ENCODE peak calls at places on chromosomes 16 and 17, in seven cellular contexts. R, E, V, M, Q, K and N are unnamed samples.

GRCh38 chr16:53495325-53495724 is 7.7 kb downstream of the AKTIP start:
- DNase-seq in M (peak), R (no peak), Q (no peak), K (no peak), E (no peak), V (no peak), N (no peak)

GRCh38 chr16:19384656-19385055 is 33.0 kb upstream of the TMC5 start:
- DNase-seq in R (no peak), Q (peak), K (no peak), E (no peak), V (no peak), M (no peak), N (no peak)

GRCh38 chr17:32998893-32999240 is 7.2 kb downstream of the SPACA3 start:
- DNase-seq in V (no peak), R (peak), M (peak), Q (no peak), E (no peak), K (no peak), N (no peak)

GRCh38 chr17:41777157-41777578 is 9.3 kb downstream of the JUP start:
- DNase-seq in V (no peak), R (peak), Q (no peak), M (peak), K (peak), E (peak), N (peak)

GRCh38 chr16:31253642-31254045 is 6.1 kb upstream of the ITGAM start:
- DNase-seq in R (peak), K (no peak), M (no peak), V (peak), E (peak), Q (no peak), N (no peak)

GRCh38 chr17:74521701-74522201 is 9.5 kb downstream of the CD300LB start:
- DNase-seq in Q (no peak), R (no peak), K (no peak), V (no peak), E (peak), M (no peak), N (no peak)

GRCh38 chr17:63596856-63597557 is 3.7 kb upstream of the TACO1 start:
- DNase-seq in R (no peak), Q (no peak), E (no peak), M (no peak), V (no peak), K (no peak), N (no peak)

GRCh38 chr17:82065193-82065637 is 389 bp downstream of the DUS1L start:
- DNase-seq in Q (no peak), K (no peak), V (no peak), E (peak), M (no peak), R (peak), N (no peak)

GRCh38 chr17:78234261-78234865 is 2.9 kb downstream of the TMEM235 start:
- DNase-seq in R (no peak), E (no peak), Q (no peak), M (no peak), V (no peak), K (no peak), N (no peak)

GRCh38 chr17:31919802-31920525 is 16.8 kb upstream of the SUZ12 start:
- DNase-seq in K (no peak), E (no peak), M (no peak), Q (no peak), R (peak), V (no peak), N (no peak)

GRCh38 chr17:57868007-57868774 is 18.3 kb upstream of the MRPS23 start:
- DNase-seq in Q (peak), R (peak), M (peak), V (peak), K (peak), E (peak), N (peak)

GRCh38 chr16:19323596-19323995 is 38.1 kb downstream of the CLEC19A start:
- DNase-seq in E (no peak), V (no peak), R (no peak), Q (no peak), K (no peak), M (no peak), N (no peak)

GRCh38 chr16:69131749-69132423 is 502 bp downstream of the CHTF8 start:
- DNase-seq in Q (peak), K (peak), M (peak), R (peak), E (peak), V (peak), N (peak)

GRCh38 chr17:21532763-21533385 is 156.7 kb downstream of the KCNJ12 start:
- DNase-seq in M (no peak), R (no peak), K (no peak), E (no peak), Q (no peak), V (no peak), N (no peak)

GRCh38 chr17:17971431-17972125 is 622 bp downstream of the TOM1L2 start:
- DNase-seq in M (peak), Q (peak), K (peak), R (no peak), E (peak), V (no peak), N (no peak)

GRCh38 chr16:57345666-57346204 is 12.8 kb upstream of the CCL22 start:
- DNase-seq in M (no peak), R (no peak), Q (no peak), K (no peak), E (no peak), V (no peak), N (no peak)

GRCh38 chr17:7215652-7216139 is 3.9 kb downstream of the DLG4 start:
- DNase-seq in V (no peak), K (no peak), E (peak), M (peak), Q (no peak), R (no peak), N (peak)

GRCh38 chr17:7218166-7218565 is 1.5 kb downstream of the DLG4 start:
- DNase-seq in V (no peak), M (no peak), Q (no peak), R (no peak), E (peak), K (no peak), N (no peak)

GRCh38 chr17:7216242-7217112 is 3.2 kb downstream of the DLG4 start:
- DNase-seq in M (no peak), V (no peak), Q (no peak), E (peak), K (no peak), R (no peak), N (no peak)

GRCh38 chr17:7218774-7219173 is 862 bp downstream of the DLG4 start:
- DNase-seq in E (no peak), M (no peak), Q (no peak), K (no peak), R (no peak), V (no peak), N (no peak)

DNA sequence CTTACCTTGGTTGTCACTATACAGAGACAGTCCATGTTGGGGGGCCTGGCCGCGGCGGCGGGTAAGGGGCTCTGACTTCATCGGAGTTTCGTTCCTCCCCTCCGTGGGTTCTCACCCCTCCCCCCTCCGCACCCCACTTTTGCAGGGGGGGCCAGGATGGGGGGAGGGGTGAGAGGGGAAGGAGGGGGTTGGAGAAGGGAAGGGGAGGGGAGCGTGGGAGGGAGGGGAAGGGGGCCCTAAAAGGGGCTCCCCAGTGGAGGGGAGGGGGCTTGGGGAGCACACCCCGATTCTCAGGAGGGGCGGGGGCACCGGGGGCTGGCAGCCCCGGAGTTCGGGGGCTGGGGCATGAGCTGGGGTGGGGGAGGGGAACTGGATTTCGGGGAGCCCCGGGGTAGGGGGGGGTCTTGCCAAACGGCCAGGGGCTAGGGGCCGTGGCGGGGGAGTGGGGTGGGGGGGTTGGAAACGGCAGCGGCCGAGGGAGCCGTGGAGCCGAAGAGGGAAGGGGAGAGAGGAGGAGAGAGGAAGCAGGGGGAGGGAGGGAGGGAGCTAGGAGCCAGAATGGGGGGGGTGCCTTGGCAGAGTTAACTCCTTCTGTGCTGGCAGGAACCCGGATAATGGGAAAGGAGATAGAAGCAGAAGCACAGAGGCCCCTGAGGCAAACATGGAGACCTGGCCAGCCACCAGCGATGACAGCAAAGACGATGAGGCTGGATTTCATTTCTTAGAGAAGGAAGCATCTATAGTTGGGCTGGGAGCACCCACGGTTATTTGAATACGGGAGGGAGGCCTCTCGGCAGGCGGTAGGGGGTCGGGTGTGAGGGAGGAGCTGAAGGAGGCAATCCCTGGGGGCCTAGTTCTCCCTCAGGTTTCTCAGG is 2.3 kb downstream of the DLG4 start:
- DNase-seq in K (peak), R (peak), M (peak), E (peak), Q (no peak), V (no peak), N (peak)
- H3K4me3 ChIP-seq in K (peak), R (peak), M (peak), E (peak), Q (no peak), V (peak), N (peak)

GRCh38 chr16:27403601-27403992 is 1.6 kb downstream of the IL21R start:
- DNase-seq in R (no peak), K (no peak), E (no peak), V (no peak), Q (no peak), M (no peak), N (no peak)
- H3K4me3 ChIP-seq in R (no peak), K (no peak), E (no peak), V (no peak), Q (no peak), M (no peak), N (no peak)

GRCh38 chr16:1154887-1155331 is 2.0 kb downstream of the CACNA1H start:
- DNase-seq in Q (no peak), V (no peak), R (no peak), K (no peak), M (no peak), E (no peak), N (no peak)

GRCh38 chr16:1156983-1157638 is 4.2 kb downstream of the CACNA1H start:
- DNase-seq in M (no peak), V (no peak), E (peak), R (no peak), Q (no peak), K (no peak), N (no peak)

GRCh38 chr16:1155353-1156110 is 2.6 kb downstream of the CACNA1H start:
- DNase-seq in R (no peak), K (no peak), M (no peak), Q (no peak), V (no peak), E (no peak), N (peak)

GRCh38 chr16:1157639-1158455 is 4.9 kb downstream of the CACNA1H start:
- DNase-seq in V (no peak), E (peak), M (no peak), R (no peak), K (no peak), Q (no peak), N (no peak)

DNA sequence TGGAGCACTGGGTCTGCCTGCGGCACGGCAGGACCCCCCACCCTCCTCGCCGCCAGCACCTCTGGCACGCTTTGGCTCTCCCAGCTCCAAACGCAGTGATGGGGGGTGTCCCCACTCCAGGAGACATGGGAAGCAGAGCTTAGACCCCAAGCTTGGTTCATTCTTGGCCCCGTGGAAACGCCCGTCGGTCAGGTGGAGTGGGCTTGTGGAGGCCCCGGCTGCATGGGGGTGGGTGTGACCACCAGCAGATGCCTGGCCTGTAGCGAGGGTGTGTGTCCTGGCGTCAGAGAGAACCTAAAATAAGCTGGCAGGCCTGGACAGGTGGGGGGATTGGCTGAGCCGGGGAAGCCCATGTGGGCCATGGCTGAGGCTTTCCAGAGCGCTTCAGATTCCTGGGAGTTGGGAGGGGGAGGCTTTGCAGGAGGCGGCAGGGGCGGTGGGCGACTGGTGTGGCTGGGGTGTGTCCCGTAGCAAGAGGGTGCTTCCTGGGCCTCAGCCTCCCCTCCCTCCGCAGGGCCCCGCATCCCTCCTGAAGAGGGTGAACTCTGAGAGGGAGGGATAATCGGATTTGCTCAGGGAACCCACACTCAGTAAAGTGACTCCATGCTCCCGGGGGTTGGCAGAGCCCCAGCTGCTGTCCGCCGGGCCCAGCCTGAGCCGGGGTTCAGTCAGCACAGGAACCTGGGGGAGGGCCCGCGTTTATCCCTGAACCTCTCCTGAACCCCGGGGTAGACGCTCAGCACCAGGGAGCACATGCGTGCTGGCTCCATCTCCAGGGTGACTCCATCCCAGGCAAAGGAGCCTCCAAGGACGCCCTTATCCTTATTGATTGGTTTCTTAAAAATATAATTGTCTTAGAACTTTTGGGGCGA is 3.4 kb downstream of the CACNA1H start:
- DNase-seq in Q (no peak), M (no peak), V (no peak), E (no peak), K (no peak), R (no peak), N (no peak)
- H3K4me3 ChIP-seq in Q (no peak), M (no peak), V (no peak), E (no peak), K (no peak), R (no peak), N (no peak)

DNA sequence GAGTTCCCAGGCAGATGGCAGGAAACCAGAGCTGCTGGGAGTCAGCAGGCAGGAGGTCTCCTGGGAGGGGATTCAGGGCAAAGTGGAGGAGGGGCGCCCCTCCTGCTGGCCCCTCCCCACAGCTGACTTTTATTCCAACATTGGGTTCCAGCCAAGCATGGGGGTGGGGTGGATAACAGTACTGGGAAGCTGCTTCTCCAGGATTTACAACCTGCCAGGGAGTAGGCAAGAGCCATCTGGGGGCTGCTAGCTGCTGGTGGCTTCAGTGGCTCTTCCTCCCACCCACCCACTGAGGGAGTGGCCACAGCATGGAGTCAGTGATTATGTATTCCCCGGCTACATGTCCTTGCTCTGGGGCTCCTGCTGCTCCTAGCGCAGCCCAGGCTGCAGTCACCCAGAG is 36.8 kb downstream of the TMEM132E start:
- DNase-seq in K (peak), M (peak), E (no peak), V (no peak), Q (no peak), R (no peak), N (peak)
- H3K4me3 ChIP-seq in K (no peak), M (no peak), E (no peak), V (no peak), Q (no peak), R (no peak), N (peak)

GRCh38 chr16:72990003-72990521 is 57.9 kb downstream of the ZFHX3 start:
- DNase-seq in M (peak), Q (peak), K (peak), E (peak), R (peak), V (peak), N (no peak)
- H3K4me3 ChIP-seq in M (no peak), Q (no peak), K (peak), E (no peak), R (peak), V (peak), N (no peak)

DNA sequence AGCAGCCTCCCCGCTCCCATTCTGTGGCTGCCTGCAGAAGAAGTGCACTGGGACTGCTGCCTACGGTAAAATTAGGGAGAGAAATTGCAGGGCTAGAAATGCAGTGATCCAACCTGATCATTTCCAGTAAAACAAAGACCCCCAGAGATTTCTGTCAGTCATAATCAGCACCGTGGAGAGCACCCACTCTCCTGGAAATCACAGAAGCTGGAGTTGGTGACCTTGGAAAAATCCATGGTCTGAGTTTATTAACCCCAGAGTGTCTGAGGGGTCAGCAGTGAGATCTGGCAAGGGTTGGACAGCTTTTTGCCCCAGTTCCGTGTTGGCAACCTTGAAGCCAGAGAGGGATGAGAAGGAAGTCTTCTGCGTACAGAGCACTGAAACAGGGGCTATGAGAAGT is 7.8 kb downstream of the SYCE1L start:
- DNase-seq in Q (no peak), E (no peak), M (no peak), V (no peak), R (no peak), K (no peak), N (no peak)
- H3K4me3 ChIP-seq in Q (no peak), E (no peak), M (no peak), V (no peak), R (no peak), K (no peak), N (no peak)

DNA sequence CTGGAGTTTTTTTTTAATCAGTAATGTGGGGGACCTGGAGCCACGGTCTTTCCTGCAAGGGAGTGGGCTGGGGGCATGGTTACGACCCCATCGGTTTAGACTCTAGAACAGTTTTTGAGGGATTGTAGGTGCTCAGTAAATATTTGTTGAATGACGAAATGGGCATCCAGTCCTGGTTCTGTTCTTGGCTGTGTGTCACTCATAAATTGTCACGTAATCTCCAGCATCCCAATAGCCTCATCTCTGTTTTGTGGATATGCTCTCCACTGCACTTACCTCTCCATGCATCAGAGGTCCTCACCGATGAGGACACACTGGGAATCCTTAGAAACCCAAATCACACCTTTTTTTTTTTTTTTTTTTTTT is 497 bp upstream of the SLC38A7 start:
- DNase-seq in E (no peak), R (no peak), M (no peak), Q (no peak), V (no peak), K (no peak), N (no peak)
- H3K4me3 ChIP-seq in E (peak), R (no peak), M (no peak), Q (no peak), V (peak), K (peak), N (peak)

DNA sequence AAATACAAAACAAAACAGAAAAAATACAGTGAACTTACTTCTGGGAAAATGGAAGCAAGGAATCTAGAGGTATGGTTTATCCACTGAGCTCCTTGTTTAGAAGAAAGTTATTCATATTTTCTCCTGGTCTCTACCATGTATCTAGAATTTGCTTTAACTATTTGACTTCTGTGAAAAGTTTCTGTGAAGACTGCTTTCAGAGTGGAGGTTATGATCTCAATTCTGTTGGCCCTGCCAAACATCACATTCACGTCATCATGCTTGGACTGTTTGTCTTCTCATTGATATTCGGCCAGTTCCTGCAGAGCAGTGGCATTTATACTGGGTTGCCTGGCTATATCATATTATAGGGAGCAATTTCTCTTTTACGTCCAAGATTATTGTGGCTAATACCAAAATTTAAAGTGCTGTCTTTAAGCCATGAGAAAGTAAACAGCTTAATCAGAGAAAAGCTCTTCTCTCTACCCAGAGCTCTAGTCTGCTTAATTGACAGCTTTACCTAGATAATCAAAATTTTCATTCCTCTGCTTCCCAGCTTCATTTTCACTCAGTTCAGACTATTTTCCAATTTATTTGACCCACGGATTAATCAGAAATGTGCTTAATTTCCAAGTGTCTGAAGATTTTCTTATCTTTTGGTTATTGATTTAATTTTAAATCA is at the start of gene ABCA8:
- DNase-seq in V (no peak), E (peak), R (peak), Q (no peak), K (peak), M (no peak), N (no peak)
- H3K4me3 ChIP-seq in V (peak), E (peak), R (peak), Q (no peak), K (peak), M (no peak), N (no peak)